ENCODE peak calls at places on chromosome 6, in seven cellular contexts. One of them, this sample, is unnamed.

GRCh38 chr6:19279137-19279747 is 557.9 kb upstream of the ID4 start:
- DNase-seq in activated CD4-positive, alpha-beta T cell treated with anti-CD3 and anti-CD28 coated beads, Interleukin-2, amount 50 U/mL, for 1 hour: no peak
- DNase-seq in T-helper 2 cell: no peak
- DNase-seq in HCEC 1CT: no peak
- DNase-seq in T-helper 17 cell: no peak
- DNase-seq in choroid plexus epithelial cell: peak
- DNase-seq in NCI-H774: no peak
- DNase-seq in this sample: no peak

GRCh38 chr6:125310994-125311649 is 9.4 kb upstream of the HDDC2 start:
- DNase-seq in activated CD4-positive, alpha-beta T cell treated with anti-CD3 and anti-CD28 coated beads, Interleukin-2, amount 50 U/mL, for 1 hour: no peak
- DNase-seq in T-helper 2 cell: no peak
- DNase-seq in HCEC 1CT: peak
- DNase-seq in T-helper 17 cell: no peak
- DNase-seq in choroid plexus epithelial cell: peak
- DNase-seq in NCI-H774: peak
- DNase-seq in this sample: peak

GRCh38 chr6:52375780-52376556 is 14.0 kb downstream of the PAQR8 start:
- DNase-seq in activated CD4-positive, alpha-beta T cell treated with anti-CD3 and anti-CD28 coated beads, Interleukin-2, amount 50 U/mL, for 1 hour: peak
- DNase-seq in T-helper 2 cell: no peak
- DNase-seq in HCEC 1CT: no peak
- DNase-seq in T-helper 17 cell: no peak
- DNase-seq in choroid plexus epithelial cell: no peak
- DNase-seq in NCI-H774: no peak
- DNase-seq in this sample: no peak

GRCh38 chr6:10268111-10268510 is 146.8 kb downstream of the TFAP2A start:
- DNase-seq in activated CD4-positive, alpha-beta T cell treated with anti-CD3 and anti-CD28 coated beads, Interleukin-2, amount 50 U/mL, for 1 hour: no peak
- DNase-seq in T-helper 2 cell: no peak
- DNase-seq in HCEC 1CT: no peak
- DNase-seq in T-helper 17 cell: no peak
- DNase-seq in choroid plexus epithelial cell: no peak
- DNase-seq in NCI-H774: no peak
- DNase-seq in this sample: no peak

GRCh38 chr6:41488392-41489129 is 57.6 kb upstream of the FOXP4 start:
- DNase-seq in activated CD4-positive, alpha-beta T cell treated with anti-CD3 and anti-CD28 coated beads, Interleukin-2, amount 50 U/mL, for 1 hour: no peak
- DNase-seq in T-helper 2 cell: no peak
- DNase-seq in HCEC 1CT: peak
- DNase-seq in T-helper 17 cell: no peak
- DNase-seq in choroid plexus epithelial cell: peak
- DNase-seq in NCI-H774: no peak
- DNase-seq in this sample: peak

GRCh38 chr6:37673436-37673835 is 24.2 kb downstream of the MDGA1 start:
- DNase-seq in activated CD4-positive, alpha-beta T cell treated with anti-CD3 and anti-CD28 coated beads, Interleukin-2, amount 50 U/mL, for 1 hour: no peak
- DNase-seq in T-helper 2 cell: no peak
- DNase-seq in HCEC 1CT: no peak
- DNase-seq in T-helper 17 cell: no peak
- DNase-seq in choroid plexus epithelial cell: no peak
- DNase-seq in NCI-H774: no peak
- DNase-seq in this sample: no peak

GRCh38 chr6:100512203-100512862 is 47.6 kb upstream of the SIM1 start:
- DNase-seq in activated CD4-positive, alpha-beta T cell treated with anti-CD3 and anti-CD28 coated beads, Interleukin-2, amount 50 U/mL, for 1 hour: no peak
- DNase-seq in T-helper 2 cell: no peak
- DNase-seq in HCEC 1CT: peak
- DNase-seq in T-helper 17 cell: no peak
- DNase-seq in choroid plexus epithelial cell: peak
- DNase-seq in NCI-H774: no peak
- DNase-seq in this sample: peak

GRCh38 chr6:31664790-31665500 is at the start of gene GPANK1:
- DNase-seq in activated CD4-positive, alpha-beta T cell treated with anti-CD3 and anti-CD28 coated beads, Interleukin-2, amount 50 U/mL, for 1 hour: peak
- DNase-seq in T-helper 2 cell: peak
- DNase-seq in HCEC 1CT: peak
- DNase-seq in T-helper 17 cell: peak
- DNase-seq in choroid plexus epithelial cell: peak
- DNase-seq in NCI-H774: peak
- DNase-seq in this sample: peak

GRCh38 chr6:142138876-142139275 is 6.2 kb downstream of the GJE1 start:
- DNase-seq in activated CD4-positive, alpha-beta T cell treated with anti-CD3 and anti-CD28 coated beads, Interleukin-2, amount 50 U/mL, for 1 hour: no peak
- DNase-seq in T-helper 2 cell: no peak
- DNase-seq in HCEC 1CT: no peak
- DNase-seq in T-helper 17 cell: no peak
- DNase-seq in choroid plexus epithelial cell: no peak
- DNase-seq in NCI-H774: no peak
- DNase-seq in this sample: no peak

GRCh38 chr6:150140236-150140969 is 2.4 kb upstream of the PPP1R14C start:
- DNase-seq in activated CD4-positive, alpha-beta T cell treated with anti-CD3 and anti-CD28 coated beads, Interleukin-2, amount 50 U/mL, for 1 hour: no peak
- DNase-seq in T-helper 2 cell: no peak
- DNase-seq in HCEC 1CT: no peak
- DNase-seq in T-helper 17 cell: no peak
- DNase-seq in choroid plexus epithelial cell: no peak
- DNase-seq in NCI-H774: no peak
- DNase-seq in this sample: no peak

GRCh38 chr6:26158581-26159416 is 71.6 kb downstream of the HFE start:
- DNase-seq in activated CD4-positive, alpha-beta T cell treated with anti-CD3 and anti-CD28 coated beads, Interleukin-2, amount 50 U/mL, for 1 hour: peak
- DNase-seq in T-helper 2 cell: peak
- DNase-seq in HCEC 1CT: peak
- DNase-seq in T-helper 17 cell: peak
- DNase-seq in choroid plexus epithelial cell: peak
- DNase-seq in NCI-H774: no peak
- DNase-seq in this sample: peak

GRCh38 chr6:137829641-137830083 is 37.4 kb upstream of the TNFAIP3 start:
- DNase-seq in activated CD4-positive, alpha-beta T cell treated with anti-CD3 and anti-CD28 coated beads, Interleukin-2, amount 50 U/mL, for 1 hour: no peak
- DNase-seq in T-helper 2 cell: no peak
- DNase-seq in HCEC 1CT: no peak
- DNase-seq in T-helper 17 cell: no peak
- DNase-seq in choroid plexus epithelial cell: peak
- DNase-seq in NCI-H774: no peak
- DNase-seq in this sample: no peak

GRCh38 chr6:45591306-45591705 is 213.6 kb upstream of the SUPT3H start:
- DNase-seq in activated CD4-positive, alpha-beta T cell treated with anti-CD3 and anti-CD28 coated beads, Interleukin-2, amount 50 U/mL, for 1 hour: no peak
- DNase-seq in T-helper 2 cell: no peak
- DNase-seq in HCEC 1CT: peak
- DNase-seq in T-helper 17 cell: no peak
- DNase-seq in choroid plexus epithelial cell: peak
- DNase-seq in NCI-H774: no peak
- DNase-seq in this sample: peak

GRCh38 chr6:24504642-24505586 is 10.1 kb downstream of the ALDH5A1 start:
- DNase-seq in activated CD4-positive, alpha-beta T cell treated with anti-CD3 and anti-CD28 coated beads, Interleukin-2, amount 50 U/mL, for 1 hour: no peak
- DNase-seq in T-helper 2 cell: no peak
- DNase-seq in HCEC 1CT: no peak
- DNase-seq in T-helper 17 cell: no peak
- DNase-seq in choroid plexus epithelial cell: no peak
- DNase-seq in NCI-H774: no peak
- DNase-seq in this sample: no peak

GRCh38 chr6:70119218-70119835 is 183.6 kb downstream of the COL9A1 start:
- DNase-seq in activated CD4-positive, alpha-beta T cell treated with anti-CD3 and anti-CD28 coated beads, Interleukin-2, amount 50 U/mL, for 1 hour: no peak
- DNase-seq in T-helper 2 cell: no peak
- DNase-seq in HCEC 1CT: no peak
- DNase-seq in T-helper 17 cell: no peak
- DNase-seq in choroid plexus epithelial cell: no peak
- DNase-seq in NCI-H774: no peak
- DNase-seq in this sample: no peak

This sample was measured in ACHN.